ENCODE peak calls at places on chromosome 6, in seven cellular contexts. Y, K, X, N, A, J and S are unnamed samples.

GRCh38 chr6:155024628-155025027 is 29.5 kb downstream of the TIAM2 start:
- DNase-seq in Y (no peak), K (no peak), X (no peak), N (no peak), A (no peak), J (no peak), S (no peak)

GRCh38 chr6:44733868-44734267 is 346.4 kb downstream of the CDC5L start:
- DNase-seq in Y (no peak), K (no peak), X (no peak), N (no peak), A (no peak), J (no peak), S (no peak)

GRCh38 chr6:6886160-6886885 is 221.4 kb upstream of the RREB1 start:
- DNase-seq in Y (no peak), K (no peak), X (no peak), N (no peak), A (no peak), J (no peak), S (no peak)

GRCh38 chr6:43009124-43009523 is 4.6 kb downstream of the MEA1 start:
- DNase-seq in Y (peak), K (no peak), X (no peak), N (peak), A (peak), J (no peak), S (peak)

GRCh38 chr6:19664050-19664449 is 173.1 kb upstream of the ID4 start:
- DNase-seq in Y (no peak), K (no peak), X (no peak), N (no peak), A (no peak), J (no peak), S (no peak)

GRCh38 chr6:132669690-132670291 is 10.8 kb upstream of the TAAR1 start:
- DNase-seq in Y (no peak), K (peak), X (peak), N (peak), A (no peak), J (no peak), S (no peak)

GRCh38 chr6:152136449-152136825 is 329.0 kb downstream of the ESR1 start:
- DNase-seq in Y (no peak), K (no peak), X (peak), N (no peak), A (no peak), J (no peak), S (no peak)

GRCh38 chr6:118875672-118876071 is 18.3 kb upstream of the ASF1A start:
- DNase-seq in Y (no peak), K (no peak), X (peak), N (no peak), A (no peak), J (no peak), S (no peak)

GRCh38 chr6:127328043-127328442 is 15.4 kb downstream of the ECHDC1 start:
- DNase-seq in Y (no peak), K (peak), X (no peak), N (no peak), A (no peak), J (no peak), S (no peak)

GRCh38 chr6:66361886-66362285 is 654.9 kb upstream of the EYS start:
- DNase-seq in Y (no peak), K (no peak), X (no peak), N (no peak), A (no peak), J (no peak), S (no peak)

GRCh38 chr6:158509465-158509864 is 50.4 kb upstream of the TMEM181 start:
- DNase-seq in Y (no peak), K (no peak), X (no peak), N (no peak), A (no peak), J (no peak), S (no peak)

GRCh38 chr6:156563710-156564109 is 213.5 kb upstream of the ARID1B start:
- DNase-seq in Y (no peak), K (no peak), X (peak), N (no peak), A (no peak), J (no peak), S (no peak)

GRCh38 chr6:78851156-78851555 is 16.2 kb upstream of the IRAK1BP1 start:
- DNase-seq in Y (no peak), K (no peak), X (no peak), N (no peak), A (no peak), J (no peak), S (no peak)

GRCh38 chr6:161067749-161068148 is 76.2 kb downstream of the MAP3K4 start:
- DNase-seq in Y (no peak), K (no peak), X (peak), N (no peak), A (no peak), J (no peak), S (no peak)

GRCh38 chr6:33417127-33417902 is 592 bp downstream of the CUTA start:
- DNase-seq in Y (no peak), K (peak), X (no peak), N (no peak), A (no peak), J (no peak), S (no peak)

GRCh38 chr6:14118091-14118439 is 493 bp downstream of the CD83 start:
- DNase-seq in Y (no peak), K (no peak), X (no peak), N (no peak), A (no peak), J (no peak), S (no peak)

GRCh38 chr6:34072727-34073126 is 73.2 kb downstream of the GRM4 start:
- DNase-seq in Y (no peak), K (no peak), X (no peak), N (no peak), A (no peak), J (no peak), S (no peak)

GRCh38 chr6:157455028-157455714 is 74.2 kb downstream of the ZDHHC14 start:
- DNase-seq in Y (peak), K (no peak), X (no peak), N (no peak), A (no peak), J (no peak), S (no peak)

GRCh38 chr6:34391023-34391485 is 1.4 kb downstream of the NUDT3 start:
- DNase-seq in Y (no peak), K (peak), X (no peak), N (peak), A (no peak), J (no peak), S (no peak)

GRCh38 chr6:54206510-54206909 is 95.3 kb downstream of the MLIP start:
- DNase-seq in Y (no peak), K (no peak), X (no peak), N (no peak), A (no peak), J (no peak), S (no peak)

GRCh38 chr6:121666809-121667208 is 231.4 kb downstream of the GJA1 start:
- DNase-seq in Y (no peak), K (peak), X (no peak), N (no peak), A (no peak), J (no peak), S (no peak)

GRCh38 chr6:36463686-36464085 is 20.9 kb downstream of the KCTD20 start:
- DNase-seq in Y (no peak), K (no peak), X (no peak), N (no peak), A (no peak), J (no peak), S (no peak)

GRCh38 chr6:116572162-116572561 is 858 bp downstream of the RWDD1 start:
- DNase-seq in Y (no peak), K (peak), X (no peak), N (peak), A (no peak), J (no peak), S (no peak)

GRCh38 chr6:117498159-117498558 is 15.7 kb downstream of the DCBLD1 start:
- DNase-seq in Y (no peak), K (peak), X (no peak), N (no peak), A (no peak), J (no peak), S (no peak)

GRCh38 chr6:15948930-15949900 is 179.7 kb upstream of the MYLIP start:
- DNase-seq in Y (no peak), K (peak), X (peak), N (no peak), A (no peak), J (no peak), S (no peak)

GRCh38 chr6:163998496-163998895 is 584.0 kb downstream of the QKI start:
- DNase-seq in Y (no peak), K (no peak), X (no peak), N (no peak), A (no peak), J (no peak), S (no peak)

GRCh38 chr6:96923400-96923799 is 1.1 kb upstream of the KLHL32 start:
- DNase-seq in Y (no peak), K (no peak), X (no peak), N (no peak), A (no peak), J (no peak), S (no peak)